ENCODE peak calls at places on chromosomes 2 and 18, in five cellular contexts. K is transverse colon, C is uterus, B is body of pancreas, I is IMR-90. S is an unnamed sample.

GRCh38 chr2:208653383-208653782 is 246.8 kb downstream of the PTH2R start:
- DNase-seq in K (no peak), C (no peak), B (no peak), I (no peak), S (no peak)

GRCh38 chr18:48767090-48767670 is 183.6 kb downstream of the SMAD7 start:
- DNase-seq in K (no peak), C (no peak), B (no peak), I (peak; percentile 45), S (no peak)

GRCh38 chr2:153287109-153287801 is 191.3 kb downstream of the RPRM start:
- DNase-seq in K (no peak), C (no peak), B (no peak), I (no peak), S (peak; percentile 24)

GRCh38 chr2:15708161-15708560 is 116.5 kb downstream of the DDX1 start:
- DNase-seq in K (no peak), C (no peak), B (no peak), I (no peak), S (no peak)

GRCh38 chr2:48651127-48651526 is 33.5 kb downstream of the GTF2A1L start:
- DNase-seq in K (no peak), C (no peak), B (no peak), I (peak; percentile 76), S (no peak)

GRCh38 chr2:195322324-195322723 is 334.7 kb upstream of the SLC39A10 start:
- DNase-seq in K (peak; percentile 55), C (no peak), B (no peak), I (no peak), S (peak; percentile 23)

GRCh38 chr2:215946581-215946980 is 66.8 kb downstream of the MREG start:
- DNase-seq in K (no peak), C (no peak), B (no peak), I (no peak), S (no peak)

GRCh38 chr2:64114063-64114911 is 29.9 kb downstream of the PELI1 start:
- DNase-seq in K (no peak), C (no peak), B (peak; percentile 36), I (peak; percentile 81), S (no peak)

GRCh38 chr2:173934895-173935294 is 30.3 kb downstream of the SP3 start:
- DNase-seq in K (no peak), C (no peak), B (no peak), I (no peak), S (no peak)

GRCh38 chr2:132909427-132909826 is 239.4 kb upstream of the LYPD1 start:
- DNase-seq in K (no peak), C (no peak), B (no peak), I (peak; percentile 68), S (no peak)

GRCh38 chr2:197500503-197501179 is 462 bp downstream of the HSPE1 start:
- DNase-seq in K (no peak), C (no peak), B (no peak), I (peak; percentile 5), S (no peak)

GRCh38 chr2:7672027-7672684 is 754.9 kb downstream of the RNF144A start:
- DNase-seq in K (peak; percentile 72), C (no peak), B (peak; percentile 79), I (peak; percentile 35), S (peak; percentile 53)

GRCh38 chr2:54073796-54074195 is 41.6 kb upstream of the ACYP2 start:
- DNase-seq in K (no peak), C (no peak), B (no peak), I (peak; percentile 64), S (no peak)

GRCh38 chr18:36179562-36180334 is 7.5 kb upstream of the MOCOS start:
- DNase-seq in K (peak; percentile 68), C (peak; percentile 84), B (peak; percentile 53), I (peak; percentile 96), S (peak; percentile 91)

GRCh38 chr2:134289225-134289624 is 35.4 kb downstream of the MGAT5 start:
- DNase-seq in K (no peak), C (no peak), B (peak; percentile 16), I (no peak), S (no peak)

GRCh38 chr2:133674433-133675331 is 106.4 kb upstream of the NCKAP5 start:
- DNase-seq in K (peak; percentile 18), C (peak; percentile 14), B (peak; percentile 49), I (peak; percentile 90), S (peak; percentile 70)

GRCh38 chr2:219636144-219636915 is 8.9 kb downstream of the SLC4A3 start:
- DNase-seq in K (no peak), C (no peak), B (no peak), I (no peak), S (no peak)

GRCh38 chr2:201781583-201782051 is 884 bp upstream of the ALS2 start:
- DNase-seq in K (no peak), C (no peak), B (peak; percentile 34), I (no peak), S (peak; percentile 73)

GRCh38 chr2:150482111-150482510 is 5.4 kb downstream of the RND3 start:
- DNase-seq in K (no peak), C (no peak), B (no peak), I (no peak), S (no peak)
- H3K4me1 ChIP-seq in K (peaks cover 52% of the 10 kb centered on the region), C (peaks cover 13% of the 10 kb centered on the region), B (peaks cover 17% of the 10 kb centered on the region), I (peaks cover 4% of the 10 kb centered on the region), S (peaks cover 35% of the 10 kb centered on the region)

GRCh38 chr18:75779910-75780309 is 352.4 kb upstream of the SMIM21 start:
- DNase-seq in K (no peak), C (no peak), B (no peak), I (no peak), S (no peak)

GRCh38 chr18:75782826-75783225 is 355.3 kb upstream of the SMIM21 start:
- DNase-seq in K (no peak), C (no peak), B (no peak), I (no peak), S (no peak)

GRCh38 chr18:75783816-75784215 is 356.3 kb upstream of the SMIM21 start:
- DNase-seq in K (no peak), C (no peak), B (no peak), I (no peak), S (no peak)

GRCh38 chr18:75785175-75785574 is 357.7 kb upstream of the SMIM21 start:
- DNase-seq in K (no peak), C (no peak), B (no peak), I (no peak), S (no peak)

GRCh38 chr18:75784413-75784812 is 356.9 kb upstream of the SMIM21 start:
- DNase-seq in K (no peak), C (no peak), B (no peak), I (no peak), S (no peak)
- H3K4me3 ChIP-seq in K (no peak overlapping the region), C (peak overlapping the region; percentile 12), B (no peak overlapping the region), I (no peak overlapping the region), S (no peak overlapping the region)

DNA sequence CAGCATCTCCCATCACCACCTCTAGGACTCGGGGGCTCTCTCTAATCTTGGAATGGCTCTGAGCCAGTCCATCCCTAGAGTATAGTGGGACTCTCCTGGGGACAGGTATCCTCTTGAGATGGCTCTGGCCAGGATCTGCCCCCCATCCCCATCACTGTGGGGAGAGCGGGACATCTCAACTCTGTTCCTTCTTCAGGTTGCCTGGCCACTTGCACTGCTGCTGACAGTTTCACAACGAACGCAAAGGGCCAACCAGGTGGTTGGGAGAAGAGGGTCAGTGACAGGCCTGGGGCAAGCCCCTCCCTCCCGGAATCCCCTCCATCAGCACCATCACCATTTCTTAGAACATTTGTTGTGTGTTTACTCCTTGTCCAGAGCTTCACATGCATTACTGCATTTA is 62.6 kb downstream of the CIB4 start:
- DNase-seq in K (no peak), C (no peak), B (no peak), I (no peak), S (no peak)
- TF ChIP-seq POLR2A in K (no peak), C (no peak), B (no peak), I (no peak), S (no peak)

GRCh38 chr18:40810371-40810770 is 1144.7 kb upstream of the PIK3C3 start:
- DNase-seq in K (no peak), C (no peak), B (no peak), I (peak; percentile 51), S (no peak)
- H3K4me1 ChIP-seq in K (no peaks in the 10 kb centered on the region), C (no peaks in the 10 kb centered on the region), B (no peaks in the 10 kb centered on the region), I (peaks cover 4% of the 10 kb centered on the region), S (no peaks in the 10 kb centered on the region)

DNA sequence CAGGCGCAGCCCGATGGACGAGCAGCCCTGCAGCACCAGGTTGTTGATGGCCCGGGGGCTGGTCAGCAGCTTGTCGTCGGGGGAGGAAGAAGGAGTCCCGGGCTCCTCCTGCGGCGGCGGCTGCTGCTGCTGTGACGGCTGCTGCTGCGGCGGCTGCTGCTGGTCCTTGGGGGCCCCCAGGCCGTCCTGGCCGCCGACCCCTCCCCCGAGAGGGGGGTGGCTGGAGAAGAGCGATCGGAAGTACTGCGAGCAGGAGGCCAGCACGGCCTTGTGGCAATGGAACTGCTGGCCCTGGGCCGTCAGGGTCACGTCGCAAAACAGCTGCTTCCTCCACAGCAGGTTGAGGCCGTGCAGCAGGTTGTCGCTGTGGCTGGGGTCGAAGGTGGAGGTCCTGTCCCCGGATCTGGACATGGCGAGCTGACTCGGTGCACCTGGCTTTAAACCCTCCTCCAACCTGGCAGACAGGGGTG is 2.6 kb downstream of the KLHL14 start:
- DNase-seq in K (no peak), C (no peak), B (peak; percentile 12), I (no peak), S (no peak)
- H3K4me3 ChIP-seq in K (no peak overlapping the region), C (no peak overlapping the region), B (no peak overlapping the region), I (no peak overlapping the region), S (peak overlapping the region; percentile 48)

S was measured in adrenal gland.